ENCODE peak calls at places on chromosomes 2 and 18, in four cellular contexts. Z, B, N and H are unnamed samples.

GRCh38 chr2:201280191-201281040 is 20.1 kb downstream of the CASP8 start:
- DNase-seq in Z (no peak), B (no peak), N (no peak), H (no peak)

GRCh38 chr18:35697869-35698268 is 116.3 kb downstream of the GALNT1 start:
- DNase-seq in Z (no peak), B (no peak), N (no peak), H (no peak)

GRCh38 chr2:75047907-75048625 is 89.6 kb downstream of the POLE4 start:
- DNase-seq in Z (no peak), B (no peak), N (no peak), H (no peak)

GRCh38 chr2:206989306-206989705 is 50.0 kb downstream of the CPO start:
- DNase-seq in Z (peak; percentile 43), B (peak; percentile 45), N (peak; percentile 29), H (peak; percentile 49)

GRCh38 chr2:694174-694573 is 17.0 kb upstream of the TMEM18 start:
- DNase-seq in Z (no peak), B (no peak), N (no peak), H (no peak)

GRCh38 chr2:206392118-206392517 is 51.2 kb upstream of the ADAM23 start:
- DNase-seq in Z (peak; percentile 46), B (peak; percentile 25), N (peak; percentile 13), H (peak; percentile 62)

GRCh38 chr2:102143450-102143985 is 972 bp downstream of the IL1R1 start:
- DNase-seq in Z (no peak), B (no peak), N (no peak), H (peak; percentile 47)

GRCh38 chr2:29314816-29315571 is 199.8 kb downstream of the CLIP4 start:
- DNase-seq in Z (no peak), B (no peak), N (no peak), H (no peak)

GRCh38 chr18:1585881-1586488 is 681.3 kb downstream of the ADCYAP1 start:
- DNase-seq in Z (peak; percentile 32), B (peak; percentile 20), N (no peak), H (peak; percentile 20)

GRCh38 chr2:98805412-98806265 is 74.7 kb upstream of the MGAT4A start:
- DNase-seq in Z (no peak), B (no peak), N (no peak), H (peak; percentile 83)

GRCh38 chr18:37222383-37223378 is 342.9 kb downstream of the CELF4 start:
- DNase-seq in Z (peak; percentile 4), B (no peak), N (no peak), H (no peak)

GRCh38 chr2:168583064-168583709 is 127.1 kb downstream of the CERS6 start:
- DNase-seq in Z (no peak), B (no peak), N (no peak), H (no peak)

GRCh38 chr2:29269095-29270090 is 154.2 kb downstream of the CLIP4 start:
- DNase-seq in Z (no peak), B (no peak), N (no peak), H (no peak)

GRCh38 chr2:190837417-190837816 is 43.2 kb upstream of the GLS start:
- DNase-seq in Z (peak; percentile 51), B (no peak), N (no peak), H (no peak)

GRCh38 chr2:49240608-49241007 is 86.3 kb upstream of the FSHR start:
- DNase-seq in Z (no peak), B (no peak), N (no peak), H (peak; percentile 54)

DNA sequence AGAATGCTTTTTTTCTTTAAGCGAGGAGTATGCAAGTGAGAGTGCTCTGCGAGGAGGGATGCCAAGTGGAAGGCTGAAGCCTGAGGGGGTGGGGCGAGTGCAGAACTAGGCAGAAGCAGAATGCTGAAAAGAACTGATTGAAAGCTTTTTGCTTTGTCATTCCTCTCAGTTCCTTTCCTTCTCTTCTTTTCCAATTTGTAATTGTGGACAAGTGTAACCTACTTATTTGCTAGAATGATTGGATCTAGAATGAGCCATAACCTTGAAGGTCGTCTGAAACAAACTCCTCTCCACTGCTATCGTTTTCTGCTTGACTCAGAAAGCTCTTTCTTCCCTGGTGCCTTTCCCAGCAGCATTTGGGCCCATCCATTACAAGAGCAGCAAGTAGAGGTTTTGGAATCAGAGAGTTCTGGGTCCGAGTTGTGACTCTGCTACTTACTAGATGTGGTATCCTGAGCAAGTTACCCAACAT is 115.3 kb downstream of the METTL8 start:
- DNase-seq in Z (no peak), B (no peak), N (no peak), H (no peak)
- TF ChIP-seq FOSL1 in Z (no peak), B (no peak), N (no peak), H (no peak)

DNA sequence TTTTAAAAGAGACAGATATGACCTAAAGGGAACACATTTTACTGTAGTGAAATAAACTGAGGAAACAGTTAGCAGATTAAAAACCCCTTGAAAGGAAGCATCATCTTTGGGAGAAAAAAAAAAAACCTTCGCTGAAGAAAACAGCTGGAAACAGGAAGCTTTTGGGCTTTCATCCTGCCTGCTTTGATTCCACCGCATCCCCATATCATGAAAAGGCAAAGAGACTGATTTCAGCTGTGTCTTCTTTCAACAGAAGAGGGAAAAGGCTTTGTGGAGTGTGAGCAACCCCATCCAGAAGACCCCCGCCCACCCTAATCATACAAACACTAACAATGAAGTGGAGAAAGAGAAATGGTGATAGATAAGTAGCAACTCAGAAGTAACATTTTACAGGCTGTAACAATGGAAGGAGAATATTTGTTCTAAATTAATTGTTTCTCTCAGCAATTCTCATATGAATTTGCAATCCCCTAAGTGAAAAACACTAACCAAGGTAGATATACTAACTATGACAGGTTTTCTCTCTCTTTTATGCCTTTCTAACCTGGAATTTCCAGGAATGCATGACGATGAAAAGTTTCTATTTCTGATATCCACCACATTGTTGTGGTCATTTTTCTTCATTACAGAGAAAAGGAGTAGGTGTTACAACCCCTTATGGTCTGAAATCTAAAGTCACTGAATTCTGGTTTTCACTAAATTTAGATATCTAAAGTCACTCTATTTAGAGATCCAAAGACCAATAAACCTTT is 86.2 kb downstream of the TCF4 start:
- DNase-seq in Z (no peak), B (no peak), N (no peak), H (no peak)
- H3K4me3 ChIP-seq in Z (no peak overlapping the region), B (no peak overlapping the region), N (no peak overlapping the region), H (no peak overlapping the region)

DNA sequence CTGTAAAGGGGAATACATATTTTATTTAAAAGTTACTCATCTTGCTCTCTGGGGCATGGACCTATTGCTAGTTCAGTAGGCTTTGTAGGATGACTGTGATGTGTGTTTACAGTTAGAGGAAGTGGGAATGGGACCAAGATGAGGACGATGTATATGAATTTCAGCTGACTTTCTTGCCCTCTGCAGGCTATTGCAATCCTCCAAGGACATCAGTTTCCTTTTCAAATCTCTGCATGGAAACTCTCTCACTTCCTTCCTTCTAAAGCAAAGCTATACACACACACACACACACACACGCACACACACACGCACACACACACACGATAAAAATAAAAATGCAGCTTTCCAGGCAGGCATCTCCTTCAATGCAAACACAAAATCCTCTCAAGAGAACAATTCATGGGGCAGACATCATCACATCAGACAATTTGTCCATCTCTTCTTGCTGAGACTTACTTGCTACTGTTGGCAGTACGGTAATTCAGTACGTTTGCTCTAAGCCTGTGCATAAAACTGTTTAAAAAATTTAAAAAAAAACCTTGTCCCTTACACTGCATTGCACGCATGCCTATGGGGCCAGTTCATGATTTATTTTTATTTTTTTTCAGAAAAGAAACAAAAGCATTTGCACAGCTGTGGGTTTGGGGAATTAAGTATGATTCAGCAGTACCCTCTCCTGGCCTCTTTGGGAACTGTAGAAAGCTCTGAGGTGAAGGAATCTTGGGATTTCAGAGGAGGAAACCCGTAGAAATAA is 27.2 kb upstream of the ICOS start:
- DNase-seq in Z (peak; percentile 13), B (peak; percentile 7), N (no peak), H (peak; percentile 41)
- TF ChIP-seq FOSL1 in Z (no peak), B (no peak), N (no peak), H (no peak)

DNA sequence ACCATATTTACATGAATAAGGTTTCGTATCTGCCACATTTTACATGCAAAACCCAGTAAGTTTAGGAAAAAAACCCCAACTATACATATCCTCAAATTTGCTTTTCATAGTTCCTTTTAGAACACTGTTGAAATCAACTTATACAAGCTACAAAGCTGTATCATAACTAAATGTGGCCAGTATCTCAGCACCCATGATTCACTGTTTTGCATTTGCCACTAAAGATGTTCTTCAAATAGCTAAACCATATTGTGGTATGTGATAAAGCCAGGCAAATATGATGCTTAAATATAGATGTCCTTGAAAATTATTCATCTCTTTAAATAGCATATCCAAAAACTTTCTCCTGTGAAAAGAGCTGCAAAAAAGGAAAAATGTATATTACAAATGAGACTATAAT is 30.0 kb downstream of the ROCK2 start:
- DNase-seq in Z (no peak), B (no peak), N (no peak), H (no peak)
- H3K4me3 ChIP-seq in Z (no peak overlapping the region), B (no peak overlapping the region), N (no peak overlapping the region), H (no peak overlapping the region)

GRCh38 chr2:217647226-217647625 is 355.6 kb downstream of the TNS1 start:
- DNase-seq in Z (no peak), B (no peak), N (no peak), H (no peak)

GRCh38 chr2:217647925-217648324 is 354.9 kb downstream of the TNS1 start:
- DNase-seq in Z (no peak), B (no peak), N (no peak), H (peak; percentile 22)

GRCh38 chr2:217650716-217651360 is 352.0 kb downstream of the TNS1 start:
- DNase-seq in Z (peak; percentile 60), B (peak; percentile 28), N (peak; percentile 51), H (peak; percentile 59)

GRCh38 chr2:217652761-217653160 is 350.0 kb downstream of the TNS1 start:
- DNase-seq in Z (no peak), B (no peak), N (no peak), H (no peak)

DNA sequence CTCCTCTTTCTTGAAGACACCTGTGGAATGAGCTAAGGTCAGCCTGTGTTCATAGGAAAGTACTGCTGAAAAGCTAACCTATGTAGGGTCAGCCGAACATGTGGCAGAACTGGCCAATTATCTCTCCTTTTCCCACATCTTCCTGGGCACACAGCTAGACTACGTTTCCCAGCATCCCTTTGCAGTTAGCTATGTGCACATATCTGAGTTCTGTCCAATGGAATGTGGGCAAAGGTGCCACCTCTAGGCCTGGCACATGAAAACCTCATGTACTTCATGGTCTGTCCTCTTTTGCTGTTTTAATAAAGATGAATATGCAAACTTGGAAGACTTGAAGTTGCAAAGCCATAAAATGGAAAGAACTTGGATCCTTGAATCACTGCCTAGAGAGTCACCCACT is 352.6 kb downstream of the TNS1 start:
- DNase-seq in Z (peak; percentile 43), B (no peak), N (no peak), H (no peak)
- TF ChIP-seq FOSL1 in Z (no peak), B (no peak), N (no peak), H (no peak)

GRCh38 chr2:7988440-7988839 is 693.4 kb upstream of the ID2 start:
- DNase-seq in Z (no peak), B (no peak), N (no peak), H (no peak)
- H3K4me3 ChIP-seq in Z (no peak overlapping the region), B (no peak overlapping the region), N (no peak overlapping the region), H (no peak overlapping the region)